ENCODE peak calls at places on chromosomes 2 and 18, in nine cellular contexts. Q is left ventricle myocardium inferior; L is heart left ventricle; K is thoracic aorta; J is MM.1S; E is right lobe of liver; F is endothelial cell of umbilical vein; U is prostate gland; Y is CD8-positive, alpha-beta T cell. R is an unnamed sample.

GRCh38 chr2:64563436-64563938 is 39.4 kb downstream of the AFTPH start:
- DNase-seq in Q (no peak), L (no peak), K (no peak), J (no peak), E (no peak), F (no peak), U (no peak), Y (no peak), R (no peak)

GRCh38 chr2:55048514-55048924 is 1.7 kb downstream of the RTN4 start:
- DNase-seq in Q (no peak), L (no peak), K (no peak), J (peak; percentile 18), E (no peak), F (peak; percentile 76), U (peak; percentile 41), Y (no peak), R (no peak)

GRCh38 chr2:86453838-86454237 is 12.7 kb downstream of the KDM3A start:
- DNase-seq in Q (no peak), L (no peak), K (peak; percentile 20), J (no peak), E (no peak), F (peak; percentile 63), U (peak; percentile 66), Y (no peak), R (no peak)

GRCh38 chr2:237235383-237236095 is 149.8 kb downstream of the COPS8 start:
- DNase-seq in Q (peak; percentile 66), L (no peak), K (no peak), J (no peak), E (peak; percentile 72), F (no peak), U (peak; percentile 30), Y (no peak), R (no peak)

GRCh38 chr2:149832256-149832655 is 244.7 kb upstream of the MMADHC start:
- DNase-seq in Q (no peak), L (no peak), K (no peak), J (peak; percentile 88), E (no peak), F (no peak), U (no peak), Y (no peak), R (no peak)

GRCh38 chr18:35634376-35634775 is 52.8 kb downstream of the GALNT1 start:
- DNase-seq in Q (no peak), L (no peak), K (no peak), J (no peak), E (no peak), F (peak; percentile 42), U (no peak), Y (no peak), R (no peak)

GRCh38 chr2:102975996-102976636 is 214.3 kb downstream of the TMEM182 start:
- DNase-seq in Q (no peak), L (no peak), K (no peak), J (peak; percentile 77), E (no peak), F (no peak), U (no peak), Y (no peak), R (no peak)

GRCh38 chr2:232310189-232310588 is 68.4 kb upstream of the ALPP start:
- DNase-seq in Q (no peak), L (no peak), K (no peak), J (no peak), E (no peak), F (no peak), U (no peak), Y (peak; percentile 76), R (no peak)

GRCh38 chr2:17646096-17646554 is 105.6 kb downstream of the VSNL1 start:
- DNase-seq in Q (no peak), L (no peak), K (no peak), J (peak; percentile 52), E (no peak), F (peak; percentile 77), U (peak; percentile 55), Y (no peak), R (no peak)

GRCh38 chr2:99598435-99598834 is 108.6 kb upstream of the REV1 start:
- DNase-seq in Q (no peak), L (no peak), K (no peak), J (no peak), E (no peak), F (no peak), U (no peak), Y (no peak), R (no peak)
- TF ChIP-seq CTCF in Q (no peak), L (no peak), K (no peak), J (no peak), E (no peak), F (no peak), U (no peak), Y (no peak), R (no peak)

GRCh38 chr2:204977914-204978313 is 432.6 kb downstream of the PARD3B start:
- DNase-seq in Q (no peak), L (no peak), K (no peak), J (no peak), E (no peak), F (no peak), U (no peak), Y (no peak), R (no peak)
- H3K9me3 ChIP-seq in Q (no peaks in the 10 kb centered on the region), L (no peaks in the 10 kb centered on the region), K (no peaks in the 10 kb centered on the region), J (no peaks in the 10 kb centered on the region), E (no peaks in the 10 kb centered on the region), F (no peaks in the 10 kb centered on the region), U (no peaks in the 10 kb centered on the region), Y (no peaks in the 10 kb centered on the region), R (no peaks in the 10 kb centered on the region)

DNA sequence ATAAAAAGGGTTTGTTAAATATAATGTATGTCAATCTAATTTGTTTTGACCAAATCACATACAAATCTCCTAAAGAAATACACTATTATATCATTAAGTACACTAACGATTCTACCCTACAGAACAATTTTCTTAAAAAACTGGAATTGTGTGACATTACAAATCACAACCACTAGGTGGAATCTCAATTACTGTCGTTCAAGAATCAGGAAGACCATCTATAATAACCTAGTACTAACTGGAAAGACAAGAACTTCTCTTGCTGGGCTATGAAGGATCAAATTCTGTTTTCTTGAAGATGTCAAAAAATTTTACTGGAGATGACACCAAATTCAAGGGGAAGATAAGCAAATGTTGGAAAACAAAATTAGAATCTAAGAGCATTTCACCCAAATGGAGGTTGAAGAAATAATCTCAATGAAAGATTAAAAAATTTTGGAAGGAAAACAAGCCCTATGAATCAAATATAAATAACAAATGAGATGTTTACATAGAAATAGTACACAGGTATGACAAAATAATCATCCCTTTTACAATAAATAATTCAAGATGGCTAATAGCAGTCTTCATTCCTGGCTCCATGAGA is 110.9 kb downstream of the STK39 start:
- DNase-seq in Q (no peak), L (no peak), K (no peak), J (peak; percentile 46), E (no peak), F (peak; percentile 57), U (no peak), Y (no peak), R (no peak)
- TF ChIP-seq CTCF in Q (peak; percentile 62), L (peak; percentile 57), K (peak; percentile 40), J (peak; percentile 55), E (peak; percentile 48), F (peak; percentile 19), U (peak; percentile 47), Y (peak; percentile 65), R (peak; percentile 82)

GRCh38 chr18:52844323-52844722 is 504.3 kb downstream of the DCC start:
- DNase-seq in Q (no peak), L (no peak), K (no peak), J (no peak), E (no peak), F (no peak), U (no peak), Y (no peak), R (no peak)
- H3K9me3 ChIP-seq in Q (no peaks in the 10 kb centered on the region), L (no peaks in the 10 kb centered on the region), K (no peaks in the 10 kb centered on the region), J (no peaks in the 10 kb centered on the region), E (no peaks in the 10 kb centered on the region), F (peaks cover 2% of the 10 kb centered on the region), U (no peaks in the 10 kb centered on the region), Y (no peaks in the 10 kb centered on the region), R (no peaks in the 10 kb centered on the region)

DNA sequence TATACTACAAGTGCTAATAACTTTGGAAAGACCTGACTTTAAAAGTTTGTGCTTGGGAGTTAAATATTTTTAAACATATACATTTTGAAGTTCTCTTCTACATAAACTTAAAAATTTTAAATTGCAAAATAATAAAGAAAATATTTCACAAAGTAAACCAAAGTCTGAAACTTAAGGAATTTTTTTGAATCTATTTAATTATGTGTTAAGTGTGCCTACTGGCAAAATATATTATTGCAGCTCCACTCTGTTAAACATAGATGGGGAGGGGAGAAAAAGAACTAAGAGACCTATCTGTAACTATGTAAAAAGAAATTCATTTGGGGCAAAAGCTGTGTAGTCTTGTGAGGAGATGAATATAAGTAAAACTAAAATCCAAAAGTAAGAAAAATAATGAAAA is 133.3 kb upstream of the UBE2E3 start:
- DNase-seq in Q (no peak), L (no peak), K (no peak), J (no peak), E (no peak), F (no peak), U (no peak), Y (no peak), R (no peak)
- TF ChIP-seq CTCF in Q (no peak), L (no peak), K (no peak), J (peak; percentile 7), E (no peak), F (no peak), U (no peak), Y (no peak), R (no peak)

GRCh38 chr2:205461678-205462665 is 220.3 kb upstream of the NRP2 start:
- DNase-seq in Q (no peak), L (no peak), K (no peak), J (no peak), E (no peak), F (no peak), U (no peak), Y (no peak), R (no peak)
- H3K9me3 ChIP-seq in Q (no peaks in the 10 kb centered on the region), L (no peaks in the 10 kb centered on the region), K (no peaks in the 10 kb centered on the region), J (no peaks in the 10 kb centered on the region), E (no peaks in the 10 kb centered on the region), F (no peaks in the 10 kb centered on the region), U (no peaks in the 10 kb centered on the region), Y (no peaks in the 10 kb centered on the region), R (no peaks in the 10 kb centered on the region)

R was measured in CD4-positive, alpha-beta T cell.